ENCODE peak calls at places on chromosomes 4 and X, in six cellular contexts. One of them, this sample, is unnamed.

GRCh38 chr4:184671101-184671500 is 21.6 kb downstream of the PRIMPOL start:
- DNase-seq in neuronal stem cell: no peak
- DNase-seq in mesenchymal stem cell: no peak
- DNase-seq in IMR-90: no peak
- DNase-seq in mesendoderm: no peak
- DNase-seq in H1: no peak
- DNase-seq in this sample: no peak

GRCh38 chrX:40570346-40571093 is 10.2 kb upstream of the ATP6AP2 start:
- DNase-seq in neuronal stem cell: no peak
- DNase-seq in H1: no peak
- DNase-seq in IMR-90: no peak
- DNase-seq in mesenchymal stem cell: no peak
- DNase-seq in mesendoderm: peak
- DNase-seq in this sample: no peak

GRCh38 chr4:39576268-39576667 is 49.0 kb upstream of the UGDH start:
- DNase-seq in H1: no peak
- DNase-seq in mesenchymal stem cell: peak
- DNase-seq in neuronal stem cell: no peak
- DNase-seq in mesendoderm: peak
- DNase-seq in IMR-90: peak
- DNase-seq in this sample: no peak

GRCh38 chrX:25721564-25721963 is 416.6 kb upstream of the MAGEB18 start:
- DNase-seq in mesendoderm: peak
- DNase-seq in IMR-90: no peak
- DNase-seq in H1: no peak
- DNase-seq in mesenchymal stem cell: no peak
- DNase-seq in neuronal stem cell: peak
- DNase-seq in this sample: no peak

GRCh38 chr4:152535236-152535902 is 523 bp downstream of the FBXW7 start:
- DNase-seq in H1: peak
- DNase-seq in IMR-90: no peak
- DNase-seq in neuronal stem cell: no peak
- DNase-seq in mesendoderm: no peak
- DNase-seq in mesenchymal stem cell: peak
- DNase-seq in this sample: no peak

GRCh38 chr4:180532691-180533090 is 1710.5 kb upstream of the TENM3 start:
- DNase-seq in H1: no peak
- DNase-seq in mesenchymal stem cell: no peak
- DNase-seq in IMR-90: no peak
- DNase-seq in neuronal stem cell: no peak
- DNase-seq in mesendoderm: no peak
- DNase-seq in this sample: no peak

GRCh38 chr4:152999376-153000067 is 63.4 kb downstream of the FHDC1 start:
- DNase-seq in neuronal stem cell: no peak
- DNase-seq in IMR-90: no peak
- DNase-seq in mesendoderm: no peak
- DNase-seq in mesenchymal stem cell: no peak
- DNase-seq in H1: no peak
- DNase-seq in this sample: no peak

GRCh38 chr4:7999695-8000094 is 60.0 kb upstream of the AFAP1 start:
- DNase-seq in IMR-90: no peak
- DNase-seq in H1: no peak
- DNase-seq in neuronal stem cell: no peak
- DNase-seq in mesenchymal stem cell: no peak
- DNase-seq in mesendoderm: no peak
- DNase-seq in this sample: no peak

GRCh38 chr4:675980-676870 is 1.9 kb downstream of the MYL5 start:
- DNase-seq in neuronal stem cell: no peak
- DNase-seq in mesendoderm: no peak
- DNase-seq in IMR-90: no peak
- DNase-seq in mesenchymal stem cell: no peak
- DNase-seq in H1: no peak
- DNase-seq in this sample: peak

GRCh38 chr4:80202784-80203553 is 5.7 kb downstream of the PRDM8 start:
- DNase-seq in IMR-90: peak
- DNase-seq in H1: peak
- DNase-seq in mesenchymal stem cell: peak
- DNase-seq in mesendoderm: peak
- DNase-seq in neuronal stem cell: no peak
- DNase-seq in this sample: peak

GRCh38 chrX:118570209-118570608 is 74.6 kb downstream of the DOCK11 start:
- DNase-seq in mesendoderm: no peak
- DNase-seq in IMR-90: no peak
- DNase-seq in neuronal stem cell: no peak
- DNase-seq in mesenchymal stem cell: no peak
- DNase-seq in H1: no peak
- DNase-seq in this sample: no peak

GRCh38 chr4:43835869-43836268 is 612.7 kb downstream of the KCTD8 start:
- DNase-seq in mesendoderm: no peak
- DNase-seq in IMR-90: no peak
- DNase-seq in H1: no peak
- DNase-seq in neuronal stem cell: no peak
- DNase-seq in mesenchymal stem cell: no peak
- DNase-seq in this sample: no peak

GRCh38 chr4:119025440-119025839 is 110.2 kb upstream of the MYOZ2 start:
- DNase-seq in IMR-90: peak
- DNase-seq in H1: no peak
- DNase-seq in neuronal stem cell: no peak
- DNase-seq in mesenchymal stem cell: peak
- DNase-seq in mesendoderm: peak
- DNase-seq in this sample: peak

GRCh38 chrX:27555514-27555913 is 34.6 kb upstream of the DCAF8L2 start:
- DNase-seq in mesendoderm: peak
- DNase-seq in IMR-90: peak
- DNase-seq in H1: no peak
- DNase-seq in mesenchymal stem cell: peak
- DNase-seq in neuronal stem cell: peak
- DNase-seq in this sample: peak

GRCh38 chr4:147287588-147287890 is 193.4 kb upstream of the EDNRA start:
- DNase-seq in H1: no peak
- DNase-seq in neuronal stem cell: no peak
- DNase-seq in mesenchymal stem cell: peak
- DNase-seq in mesendoderm: no peak
- DNase-seq in IMR-90: no peak
- DNase-seq in this sample: no peak

GRCh38 chrX:40912576-40912975 is 172.7 kb upstream of the USP9X start:
- DNase-seq in neuronal stem cell: no peak
- DNase-seq in H1: no peak
- DNase-seq in IMR-90: no peak
- DNase-seq in mesendoderm: no peak
- DNase-seq in mesenchymal stem cell: no peak
- DNase-seq in this sample: no peak

GRCh38 chrX:150366951-150367545 is 3.9 kb downstream of the MAMLD1 start:
- DNase-seq in mesendoderm: no peak
- DNase-seq in IMR-90: peak
- DNase-seq in H1: no peak
- DNase-seq in neuronal stem cell: no peak
- DNase-seq in mesenchymal stem cell: peak
- DNase-seq in this sample: no peak

GRCh38 chr4:129561280-129561679 is 465.3 kb downstream of the C4orf33 start:
- DNase-seq in H1: no peak
- DNase-seq in neuronal stem cell: no peak
- DNase-seq in mesenchymal stem cell: no peak
- DNase-seq in IMR-90: no peak
- DNase-seq in mesendoderm: no peak
- DNase-seq in this sample: no peak

GRCh38 chr4:38101563-38101962 is 141.4 kb downstream of the PTTG2 start:
- DNase-seq in neuronal stem cell: no peak
- DNase-seq in H1: no peak
- DNase-seq in IMR-90: peak
- DNase-seq in mesenchymal stem cell: no peak
- DNase-seq in mesendoderm: no peak
- DNase-seq in this sample: peak

GRCh38 chr4:141375855-141376254 is 155.2 kb downstream of the ZNF330 start:
- DNase-seq in H1: no peak
- DNase-seq in neuronal stem cell: no peak
- DNase-seq in IMR-90: peak
- DNase-seq in mesenchymal stem cell: peak
- DNase-seq in mesendoderm: peak
- DNase-seq in this sample: no peak

GRCh38 chr4:23962462-23962861 is 72.6 kb upstream of the PPARGC1A start:
- DNase-seq in H1: no peak
- DNase-seq in mesenchymal stem cell: no peak
- DNase-seq in mesendoderm: no peak
- DNase-seq in neuronal stem cell: no peak
- DNase-seq in IMR-90: no peak
- DNase-seq in this sample: no peak

GRCh38 chrX:136246201-136246600 is 5.0 kb downstream of the MAP7D3 start:
- DNase-seq in IMR-90: no peak
- DNase-seq in neuronal stem cell: no peak
- DNase-seq in H1: no peak
- DNase-seq in mesenchymal stem cell: no peak
- DNase-seq in mesendoderm: no peak
- DNase-seq in this sample: no peak

GRCh38 chr4:17173300-17173699 is 274.9 kb upstream of the LDB2 start:
- DNase-seq in IMR-90: no peak
- DNase-seq in H1: peak
- DNase-seq in neuronal stem cell: no peak
- DNase-seq in mesendoderm: peak
- DNase-seq in mesenchymal stem cell: no peak
- DNase-seq in this sample: no peak

GRCh38 chr4:174910271-174910670 is 7.9 kb upstream of the ADAM29 start:
- DNase-seq in neuronal stem cell: no peak
- DNase-seq in mesendoderm: no peak
- DNase-seq in H1: no peak
- DNase-seq in mesenchymal stem cell: no peak
- DNase-seq in IMR-90: no peak
- DNase-seq in this sample: no peak

GRCh38 chr4:175290401-175290800 is 372.2 kb downstream of the ADAM29 start:
- DNase-seq in IMR-90: peak
- DNase-seq in mesenchymal stem cell: no peak
- DNase-seq in mesendoderm: no peak
- DNase-seq in H1: no peak
- DNase-seq in neuronal stem cell: no peak
- DNase-seq in this sample: no peak

GRCh38 chr4:93828830-93829530 is 427 bp downstream of the ATOH1 start:
- DNase-seq in mesenchymal stem cell: no peak
- DNase-seq in neuronal stem cell: peak
- DNase-seq in IMR-90: no peak
- DNase-seq in mesendoderm: peak
- DNase-seq in H1: peak
- DNase-seq in this sample: no peak

GRCh38 chrX:130906776-130907175 is 3.8 kb upstream of the ENOX2 start:
- DNase-seq in mesenchymal stem cell: no peak
- DNase-seq in mesendoderm: no peak
- DNase-seq in H1: no peak
- DNase-seq in neuronal stem cell: no peak
- DNase-seq in IMR-90: no peak
- DNase-seq in this sample: no peak

GRCh38 chrX:130902446-130902782 is 595 bp downstream of the ENOX2 start:
- DNase-seq in mesenchymal stem cell: no peak
- DNase-seq in mesendoderm: no peak
- DNase-seq in neuronal stem cell: no peak
- DNase-seq in IMR-90: no peak
- DNase-seq in H1: no peak
- DNase-seq in this sample: no peak

GRCh38 chrX:130902783-130903613 is at the start of gene ENOX2:
- DNase-seq in H1: peak
- DNase-seq in mesendoderm: peak
- DNase-seq in neuronal stem cell: peak
- DNase-seq in mesenchymal stem cell: peak
- DNase-seq in IMR-90: peak
- DNase-seq in this sample: peak
- H3K18ac ChIP-seq in H1: peak
- H3K18ac ChIP-seq in mesendoderm: peak
- H3K18ac ChIP-seq in neuronal stem cell: peak
- H3K18ac ChIP-seq in mesenchymal stem cell: peak
- H3K18ac ChIP-seq in IMR-90: no peak
- H3K18ac ChIP-seq in this sample: peak

GRCh38 chrX:102723456-102723855 is 2.9 kb downstream of the GPRASP3 start:
- DNase-seq in mesendoderm: peak
- DNase-seq in neuronal stem cell: no peak
- DNase-seq in H1: no peak
- DNase-seq in mesenchymal stem cell: no peak
- DNase-seq in IMR-90: no peak
- DNase-seq in this sample: peak
- H3K9ac ChIP-seq in mesendoderm: no peak
- H3K9ac ChIP-seq in neuronal stem cell: no peak
- H3K9ac ChIP-seq in H1: no peak
- H3K9ac ChIP-seq in mesenchymal stem cell: no peak
- H3K9ac ChIP-seq in IMR-90: no peak
- H3K9ac ChIP-seq in this sample: no peak

DNA sequence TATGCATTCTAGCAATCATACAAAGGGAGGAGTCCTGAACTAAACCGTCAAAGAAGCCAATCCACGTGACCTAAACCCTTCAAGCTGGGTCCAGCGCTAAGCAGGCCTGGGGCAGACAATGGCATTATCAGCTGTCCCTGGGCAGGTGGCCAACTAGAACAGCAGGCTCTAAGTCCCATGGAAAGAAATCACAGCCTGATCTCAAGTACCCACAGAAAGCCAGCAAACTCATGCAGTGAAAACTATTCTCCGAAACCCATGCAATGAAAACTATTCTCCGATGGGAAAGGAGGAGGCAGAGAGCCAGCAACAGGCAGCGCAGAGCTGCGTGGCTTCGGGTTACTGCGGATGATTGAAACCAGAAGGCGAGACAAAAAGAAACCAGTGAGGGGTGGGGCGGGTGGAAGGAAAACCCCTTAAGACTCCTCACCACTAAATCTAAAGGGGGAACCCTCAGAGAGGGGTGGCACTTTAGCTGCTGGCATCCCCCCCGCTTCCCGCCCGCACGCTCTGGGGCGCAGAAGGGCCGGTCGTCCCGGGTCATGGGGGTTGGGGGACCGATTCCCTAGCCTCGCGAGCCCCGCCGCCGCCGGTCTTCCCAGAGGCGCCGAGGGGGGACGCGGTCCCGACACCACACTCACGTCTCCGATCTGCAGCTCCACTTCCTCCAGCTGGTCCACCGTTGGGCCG is 567 bp downstream of the C4orf46 start:
- DNase-seq in IMR-90: peak
- DNase-seq in neuronal stem cell: peak
- DNase-seq in mesenchymal stem cell: peak
- DNase-seq in H1: peak
- DNase-seq in mesendoderm: peak
- DNase-seq in this sample: peak
- H3K4me3 ChIP-seq in IMR-90: peak
- H3K4me3 ChIP-seq in neuronal stem cell: peak
- H3K4me3 ChIP-seq in mesenchymal stem cell: peak
- H3K4me3 ChIP-seq in H1: peak
- H3K4me3 ChIP-seq in mesendoderm: peak
- H3K4me3 ChIP-seq in this sample: peak

DNA sequence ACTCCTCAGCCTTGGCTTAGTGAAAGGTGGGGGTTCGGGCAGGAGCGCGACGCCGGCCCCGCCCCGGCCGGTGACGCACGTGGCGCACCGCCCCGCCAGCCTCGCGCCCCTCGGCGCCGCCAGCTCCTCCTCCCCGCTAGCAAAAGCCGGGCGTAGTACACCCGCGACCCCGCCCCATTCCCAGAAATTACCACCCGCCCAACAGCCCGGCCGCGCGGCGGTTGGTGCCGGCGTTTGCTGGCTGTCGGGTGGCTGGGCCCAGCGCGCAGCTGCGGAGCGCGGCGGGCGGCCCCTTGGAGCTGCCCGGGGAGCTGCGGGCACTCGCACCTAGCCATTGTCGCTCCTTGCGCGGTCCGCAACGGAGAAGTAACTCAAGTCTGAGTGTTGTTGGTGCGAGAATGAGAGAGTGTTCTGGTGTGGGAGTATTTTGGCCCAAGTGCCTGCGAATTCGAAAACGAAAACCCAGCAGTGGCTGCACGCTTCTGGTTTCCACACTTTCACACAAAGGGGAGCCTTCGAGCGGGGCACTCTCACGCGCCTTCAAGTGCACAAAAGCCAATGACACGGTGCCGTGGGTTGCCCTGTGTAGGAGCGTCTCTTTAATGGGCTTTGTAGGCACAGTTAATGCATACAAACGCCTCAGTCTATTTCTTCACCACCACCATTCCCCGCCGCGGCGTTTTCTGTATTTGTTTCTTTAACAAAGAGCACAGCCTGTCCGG is 1.0 kb upstream of the ELF2 start:
- DNase-seq in IMR-90: peak
- DNase-seq in mesenchymal stem cell: peak
- DNase-seq in mesendoderm: peak
- DNase-seq in neuronal stem cell: peak
- DNase-seq in H1: peak
- DNase-seq in this sample: peak
- H3K18ac ChIP-seq in IMR-90: peak
- H3K18ac ChIP-seq in mesenchymal stem cell: peak
- H3K18ac ChIP-seq in mesendoderm: peak
- H3K18ac ChIP-seq in neuronal stem cell: peak
- H3K18ac ChIP-seq in H1: peak
- H3K18ac ChIP-seq in this sample: no peak

This sample was measured in trophoblast cell.